ENCODE peak calls at places on chromosomes 1 and 21, in six cellular contexts. X is NCI-H2081, O is T-helper 2 cell, Q is GM20000, A is germinal center, E is AG08395. T is an unnamed sample.
A peak's percentile ranks its signal among the peaks of the same experiment; 100 is the strongest.

GRCh38 chr1:2311184-2312032 is 79.9 kb downstream of the MORN1 start:
- DNase-seq in E (peak; percentile 70), Q (peak; percentile 80), X (no peak), A (peak; percentile 58), O (peak; percentile 52), T (no peak)

GRCh38 chr1:21301794-21302440 is 11.7 kb upstream of the ECE1 start:
- DNase-seq in E (no peak), Q (no peak), X (no peak), O (no peak), A (no peak), T (no peak)

GRCh38 chr1:52127181-52128175 is 14.4 kb upstream of the ZFYVE9 start:
- DNase-seq in A (no peak), E (peak; percentile 72), O (no peak), X (peak; percentile 69), Q (peak; percentile 26), T (peak; percentile 30)

GRCh38 chr1:26828352-26829093 is 2.0 kb downstream of the ZDHHC18 start:
- DNase-seq in E (no peak), A (no peak), X (no peak), Q (peak; percentile 51), O (no peak), T (no peak)

GRCh38 chr1:211511947-211512346 is 20.0 kb upstream of the RD3 start:
- DNase-seq in A (no peak), O (no peak), E (no peak), X (no peak), Q (no peak), T (no peak)

GRCh38 chr1:193310569-193310968 is 124.2 kb upstream of the B3GALT2 start:
- DNase-seq in Q (no peak), A (no peak), O (no peak), X (peak; percentile 96), E (no peak), T (no peak)

GRCh38 chr1:86502721-86503430 is 34.1 kb downstream of the CLCA1 start:
- DNase-seq in A (no peak), O (no peak), X (no peak), E (no peak), Q (no peak), T (no peak)

GRCh38 chr1:185453496-185454192 is 136.6 kb upstream of the IVNS1ABP start:
- DNase-seq in E (peak; percentile 63), A (no peak), X (no peak), Q (no peak), O (no peak), T (no peak)

GRCh38 chr1:226656201-226656600 is 82.9 kb downstream of the ITPKB start:
- DNase-seq in O (no peak), A (no peak), E (no peak), Q (no peak), X (peak; percentile 68), T (peak; percentile 75)

GRCh38 chr1:118661769-118662320 is 326.3 kb downstream of the TBX15 start:
- DNase-seq in O (no peak), A (no peak), Q (no peak), X (no peak), E (no peak), T (no peak)

GRCh38 chr1:204601979-204602653 is 83.4 kb downstream of the LRRN2 start:
- DNase-seq in X (no peak), E (no peak), Q (no peak), O (no peak), A (no peak), T (no peak)

GRCh38 chr1:242178924-242179708 is 180.2 kb upstream of the MAP1LC3C start:
- DNase-seq in E (no peak), Q (no peak), O (no peak), X (peak; percentile 63), A (no peak), T (no peak)

GRCh38 chr21:34520769-34521508 is 8.9 kb upstream of the KCNE1 start:
- DNase-seq in O (no peak), Q (no peak), X (no peak), A (no peak), E (no peak), T (no peak)

GRCh38 chr1:170354216-170354615 is 177.8 kb upstream of the GORAB start:
- DNase-seq in A (no peak), Q (no peak), E (no peak), X (no peak), O (no peak), T (no peak)

GRCh38 chr1:157287462-157287861 is 149.3 kb upstream of the ETV3 start:
- DNase-seq in A (no peak), O (no peak), X (no peak), Q (no peak), E (no peak), T (no peak)

GRCh38 chr1:167221126-167221803 is 579 bp downstream of the POU2F1 start:
- DNase-seq in A (peak; percentile 16), X (peak; percentile 51), Q (peak; percentile 31), O (no peak), E (no peak), T (peak; percentile 83)

GRCh38 chr1:3753656-3754454 is 1.6 kb downstream of the CCDC27 start:
- DNase-seq in E (no peak), A (no peak), Q (no peak), X (no peak), O (no peak), T (peak; percentile 49)

GRCh38 chr1:34591751-34592629 is 162.9 kb upstream of the GJB5 start:
- DNase-seq in Q (no peak), O (no peak), X (no peak), E (no peak), A (no peak), T (no peak)